ENCODE peak calls at places on chromosomes 1 and 21, in nine cellular contexts. M is endothelial cell of umbilical vein, N is stomach, X is H1, B is esophagus muscularis mucosa, U is suprapubic skin, C is upper lobe of left lung, Z is GM23338, E is transverse colon. Y is an unnamed sample. For H3K4me1, the result is how much of the 10 kb centered on the place peaks cover.

GRCh38 chr1:228162286-228163003 is 3.2 kb upstream of the IBA57 start:
- DNase-seq in E (no peak), C (peak), M (peak), N (peak), Z (peak), B (no peak), X (no peak), U (no peak), Y (no peak)

GRCh38 chr1:165631403-165632151 is 543 bp downstream of the MGST3 start:
- DNase-seq in Z (peak), X (no peak), N (peak), B (no peak), C (peak), M (peak), U (peak), E (peak), Y (peak)

GRCh38 chr1:44962729-44963128 is 23.7 kb downstream of the EIF2B3 start:
- DNase-seq in M (no peak), E (no peak), U (no peak), Z (no peak), C (no peak), N (no peak), B (no peak), X (no peak), Y (no peak)

GRCh38 chr1:197915217-197915616 is 2.0 kb upstream of the LHX9 start:
- DNase-seq in Z (peak), C (no peak), E (no peak), M (no peak), B (no peak), X (no peak), U (no peak), N (no peak), Y (no peak)

GRCh38 chr21:43938751-43939442 is 73.2 kb upstream of the TRAPPC10 start:
- DNase-seq in B (peak), E (peak), N (peak), M (peak), X (peak), U (peak), C (peak), Z (peak), Y (peak)

GRCh38 chr1:207021139-207021861 is 11.3 kb downstream of the C1orf116 start:
- DNase-seq in B (peak), E (no peak), N (no peak), U (no peak), X (no peak), C (no peak), Z (no peak), M (no peak), Y (no peak)

GRCh38 chr1:244384066-244384465 is 67.6 kb downstream of the ADSS2 start:
- DNase-seq in Z (no peak), E (no peak), B (no peak), N (no peak), M (no peak), C (no peak), U (no peak), X (no peak), Y (no peak)

GRCh38 chr1:84301759-84302380 is 362 bp downstream of the SAMD13 start:
- DNase-seq in M (no peak), C (no peak), N (no peak), E (no peak), X (no peak), U (no peak), B (no peak), Z (no peak), Y (no peak)

GRCh38 chr21:42570841-42571387 is 57.3 kb downstream of the SLC37A1 start:
- DNase-seq in E (peak), X (no peak), N (peak), B (no peak), M (no peak), Z (peak), U (peak), C (peak), Y (peak)

GRCh38 chr1:993379-993995 is 6.4 kb downstream of the HES4 start:
- DNase-seq in X (no peak), M (no peak), Z (no peak), C (no peak), B (no peak), E (no peak), N (no peak), U (peak), Y (no peak)

GRCh38 chr1:94247146-94248094 is 10.0 kb upstream of the ARHGAP29 start:
- DNase-seq in M (peak), E (peak), C (peak), Z (peak), B (no peak), X (no peak), N (peak), U (peak), Y (peak)

GRCh38 chr1:94245747-94246438 is 8.5 kb upstream of the ARHGAP29 start:
- DNase-seq in Z (no peak), C (no peak), X (no peak), E (no peak), M (peak), N (no peak), B (no peak), U (no peak), Y (no peak)

GRCh38 chr1:94243665-94244064 is 6.3 kb upstream of the ARHGAP29 start:
- DNase-seq in E (no peak), C (no peak), X (no peak), Z (no peak), N (no peak), M (no peak), B (no peak), U (no peak), Y (no peak)

GRCh38 chr1:94246692-94247145 is 9.3 kb upstream of the ARHGAP29 start:
- DNase-seq in U (no peak), B (no peak), E (no peak), Z (peak), C (no peak), M (peak), X (no peak), N (no peak), Y (no peak)

GRCh38 chr1:94244816-94245215 is 7.4 kb upstream of the ARHGAP29 start:
- DNase-seq in N (no peak), X (no peak), U (no peak), C (no peak), E (no peak), M (peak), Z (no peak), B (no peak), Y (no peak)
- H3K4me3 ChIP-seq in N (no peak), X (no peak), U (no peak), C (no peak), E (no peak), M (peak), Z (no peak), B (no peak), Y (no peak)

GRCh38 chr1:12202577-12202976 is 27.3 kb upstream of the VPS13D start:
- DNase-seq in Z (no peak), X (no peak), U (no peak), M (no peak), N (no peak), E (no peak), B (no peak), C (no peak), Y (no peak)
- H3K4me1 ChIP-seq in Z (under half), X (under half), U (under half), M (under half), N (under half), E (under half), B (under half), C (under half), Y (under half)

GRCh38 chr21:45109831-45110492 is 35.6 kb downstream of the ADARB1 start:
- DNase-seq in X (no peak), E (peak), M (peak), U (no peak), N (no peak), C (no peak), Z (no peak), B (no peak), Y (no peak)
- TF ChIP-seq POLR2AphosphoS5 in X (no peak), E (no peak), M (no peak), U (no peak), N (no peak), C (no peak), Z (no peak), B (no peak), Y (no peak)

GRCh38 chr1:153532769-153533599 is 2.8 kb downstream of the S100A6 start:
- DNase-seq in X (peak), Z (peak), M (peak), C (peak), U (peak), E (peak), N (peak), B (peak), Y (peak)

GRCh38 chr1:153533689-153534201 is 2.0 kb downstream of the S100A6 start:
- DNase-seq in E (peak), M (peak), B (no peak), X (no peak), U (no peak), C (peak), Z (no peak), N (no peak), Y (no peak)

GRCh38 chr1:153535664-153536585 is at the start of gene S100A6:
- DNase-seq in C (peak), E (peak), Z (peak), U (peak), N (peak), X (no peak), M (peak), B (peak), Y (peak)

GRCh38 chr1:153534933-153535663 is 693 bp downstream of the S100A6 start:
- DNase-seq in Z (no peak), E (peak), X (no peak), U (no peak), N (peak), B (no peak), M (peak), C (peak), Y (peak)

DNA sequence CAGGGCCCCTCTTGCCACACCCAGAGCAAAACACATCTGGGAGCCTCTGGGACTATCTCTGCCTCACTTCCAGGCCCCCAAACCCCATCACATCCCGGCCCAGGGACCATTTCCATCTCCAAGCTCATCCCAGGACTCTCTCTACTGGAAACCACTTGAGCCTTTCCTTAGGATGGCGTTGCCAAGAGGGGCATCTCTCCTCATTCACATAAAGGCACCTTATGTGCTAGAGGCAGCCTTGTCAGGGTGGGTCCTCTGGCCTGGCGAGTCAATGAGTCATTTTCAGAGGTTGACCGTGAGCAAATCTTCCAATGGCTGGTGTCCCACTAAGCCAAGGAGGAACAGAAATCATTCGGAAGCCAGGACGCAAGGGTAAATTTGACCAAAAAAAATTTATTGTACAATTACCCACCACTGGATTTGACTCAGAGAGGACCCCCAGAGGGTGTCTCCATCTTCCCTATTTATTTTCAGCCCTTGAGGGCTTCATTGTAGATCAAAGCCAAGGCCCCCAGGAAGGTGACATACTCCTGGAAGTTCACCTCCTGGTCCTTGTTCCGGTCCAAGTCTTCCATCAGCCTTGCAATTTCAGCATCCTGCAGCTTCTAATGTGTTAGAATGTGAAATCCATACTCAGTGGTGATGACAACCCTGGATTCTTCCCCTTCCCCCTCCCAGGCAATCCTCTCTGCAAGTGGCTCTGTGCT is 1.4 kb downstream of the S100A6 start:
- DNase-seq in B (no peak), X (no peak), C (no peak), U (no peak), N (no peak), Z (no peak), E (no peak), M (no peak), Y (no peak)
- H3K4me3 ChIP-seq in B (peak), X (no peak), C (peak), U (peak), N (peak), Z (no peak), E (peak), M (peak), Y (peak)

GRCh38 chr1:6029351-6029750 is 16.3 kb upstream of the KCNAB2 start:
- DNase-seq in Z (no peak), N (no peak), C (no peak), B (no peak), X (no peak), M (no peak), U (no peak), E (no peak), Y (no peak)
- H3K4me1 ChIP-seq in Z (under half), N (under half), C (under half), B (under half), X (under half), M (under half), U (under half), E (under half), Y (under half)

GRCh38 chr1:99784143-99784542 is 17.7 kb upstream of the FRRS1 start:
- DNase-seq in U (no peak), C (no peak), X (no peak), M (no peak), Z (no peak), E (no peak), B (peak), N (no peak), Y (no peak)

GRCh38 chr1:99782397-99782796 is 16.0 kb upstream of the FRRS1 start:
- DNase-seq in B (no peak), E (no peak), Z (no peak), X (no peak), N (no peak), M (no peak), U (no peak), C (no peak), Y (no peak)

GRCh38 chr1:99782920-99783319 is 16.5 kb upstream of the FRRS1 start:
- DNase-seq in Z (no peak), U (no peak), X (no peak), M (no peak), B (no peak), E (no peak), N (no peak), C (no peak), Y (no peak)

GRCh38 chr1:99784809-99785255 is 18.4 kb upstream of the FRRS1 start:
- DNase-seq in M (no peak), Z (no peak), U (no peak), C (no peak), X (no peak), B (no peak), N (no peak), E (no peak), Y (no peak)

GRCh38 chr1:99781798-99782197 is 15.4 kb upstream of the FRRS1 start:
- DNase-seq in E (no peak), C (no peak), U (no peak), B (no peak), X (no peak), N (no peak), M (no peak), Z (no peak), Y (no peak)
- TF ChIP-seq POLR2AphosphoS5 in E (no peak), C (no peak), U (no peak), B (no peak), X (no peak), N (no peak), M (no peak), Z (no peak), Y (no peak)

GRCh38 chr1:175209493-175209921 is 16.9 kb upstream of the KIAA0040 start:
- DNase-seq in E (no peak), M (no peak), Z (no peak), B (no peak), X (no peak), N (no peak), C (no peak), U (no peak), Y (no peak)
- H3K4me3 ChIP-seq in E (no peak), M (no peak), Z (no peak), B (no peak), X (no peak), N (no peak), C (no peak), U (no peak), Y (no peak)

GRCh38 chr21:38243732-38244406 is 12.9 kb upstream of the KCNJ15 start:
- DNase-seq in B (no peak), U (no peak), C (no peak), M (no peak), E (no peak), X (no peak), N (no peak), Z (no peak), Y (no peak)
- H3K4me1 ChIP-seq in B (under half), U (under half), C (under half), M (under half), E (under half), X (under half), N (under half), Z (under half), Y (under half)

GRCh38 chr1:229266832-229267500 is 3.9 kb upstream of the RAB4A start:
- DNase-seq in E (no peak), N (no peak), X (no peak), B (no peak), Z (no peak), U (no peak), M (no peak), C (no peak), Y (no peak)
- TF ChIP-seq POLR2AphosphoS5 in E (no peak), N (no peak), X (no peak), B (no peak), Z (no peak), U (no peak), M (no peak), C (no peak), Y (no peak)